ENCODE peak calls at places on chromosomes 7 and 10, in six cellular contexts. One of them, this sample, is unnamed.

GRCh38 chr7:69967152-69967591 is 368.9 kb downstream of the AUTS2 start:
- DNase-seq in K562: no peak
- DNase-seq in HepG2: no peak
- DNase-seq in GM12891: no peak
- DNase-seq in H1: no peak
- DNase-seq in GM12878: no peak
- DNase-seq in this sample: no peak

GRCh38 chr7:5827755-5828154 is 46.3 kb upstream of the RNF216 start:
- DNase-seq in K562: peak
- DNase-seq in HepG2: peak
- DNase-seq in GM12891: no peak
- DNase-seq in H1: no peak
- DNase-seq in GM12878: no peak
- DNase-seq in this sample: no peak

GRCh38 chr7:130322615-130323014 is 22.0 kb upstream of the CPA5 start:
- DNase-seq in K562: no peak
- DNase-seq in HepG2: no peak
- DNase-seq in GM12891: no peak
- DNase-seq in H1: no peak
- DNase-seq in GM12878: no peak
- DNase-seq in this sample: no peak

GRCh38 chr10:34031410-34031809 is 696.9 kb upstream of the NRP1 start:
- DNase-seq in K562: no peak
- DNase-seq in HepG2: no peak
- DNase-seq in GM12891: no peak
- DNase-seq in H1: no peak
- DNase-seq in GM12878: no peak
- DNase-seq in this sample: no peak

GRCh38 chr10:95406651-95407280 is 116.0 kb upstream of the PDLIM1 start:
- DNase-seq in K562: no peak
- DNase-seq in HepG2: no peak
- DNase-seq in GM12891: no peak
- DNase-seq in H1: no peak
- DNase-seq in GM12878: no peak
- DNase-seq in this sample: no peak

GRCh38 chr7:137619181-137619580 is 227.6 kb downstream of the DGKI start:
- DNase-seq in K562: no peak
- DNase-seq in HepG2: no peak
- DNase-seq in GM12891: no peak
- DNase-seq in H1: no peak
- DNase-seq in GM12878: no peak
- DNase-seq in this sample: no peak

GRCh38 chr7:1532456-1533254 is 2.2 kb downstream of the MAFK start:
- DNase-seq in K562: peak
- DNase-seq in HepG2: peak
- DNase-seq in GM12891: no peak
- DNase-seq in H1: no peak
- DNase-seq in GM12878: no peak
- DNase-seq in this sample: no peak

GRCh38 chr7:84450802-84451201 is 256.2 kb upstream of the SEMA3A start:
- DNase-seq in K562: no peak
- DNase-seq in HepG2: no peak
- DNase-seq in GM12891: no peak
- DNase-seq in H1: no peak
- DNase-seq in GM12878: no peak
- DNase-seq in this sample: no peak

GRCh38 chr7:96694082-96694481 is 15.6 kb downstream of the SEM1 start:
- DNase-seq in K562: no peak
- DNase-seq in HepG2: no peak
- DNase-seq in GM12891: no peak
- DNase-seq in H1: no peak
- DNase-seq in GM12878: no peak
- DNase-seq in this sample: no peak

GRCh38 chr7:105126436-105126975 is 112.5 kb downstream of the KMT2E start:
- DNase-seq in K562: no peak
- DNase-seq in HepG2: no peak
- DNase-seq in GM12891: no peak
- DNase-seq in H1: no peak
- DNase-seq in GM12878: no peak
- DNase-seq in this sample: no peak

GRCh38 chr7:35722054-35722849 is 27.3 kb upstream of the HERPUD2 start:
- DNase-seq in K562: no peak
- DNase-seq in HepG2: no peak
- DNase-seq in GM12891: no peak
- DNase-seq in H1: no peak
- DNase-seq in GM12878: no peak
- DNase-seq in this sample: no peak

GRCh38 chr10:22690614-22691431 is 23.6 kb downstream of the PIP4K2A start:
- DNase-seq in K562: no peak
- DNase-seq in HepG2: no peak
- DNase-seq in GM12891: no peak
- DNase-seq in H1: peak
- DNase-seq in GM12878: no peak
- DNase-seq in this sample: no peak

GRCh38 chr7:95066736-95067530 is 159.5 kb downstream of the PPP1R9A start:
- DNase-seq in K562: no peak
- DNase-seq in HepG2: peak
- DNase-seq in GM12891: no peak
- DNase-seq in H1: no peak
- DNase-seq in GM12878: no peak
- DNase-seq in this sample: no peak

GRCh38 chr10:3932597-3933380 is 147.8 kb upstream of the KLF6 start:
- DNase-seq in K562: no peak
- DNase-seq in HepG2: no peak
- DNase-seq in GM12891: no peak
- DNase-seq in H1: no peak
- DNase-seq in GM12878: no peak
- DNase-seq in this sample: no peak

GRCh38 chr10:62384057-62384446 is 9.9 kb downstream of the ZNF365 start:
- DNase-seq in K562: no peak
- DNase-seq in HepG2: no peak
- DNase-seq in GM12891: no peak
- DNase-seq in H1: no peak
- DNase-seq in GM12878: peak
- DNase-seq in this sample: no peak

GRCh38 chr7:89605362-89605761 is 548.9 kb upstream of the STEAP1 start:
- DNase-seq in K562: no peak
- DNase-seq in HepG2: no peak
- DNase-seq in GM12891: no peak
- DNase-seq in H1: no peak
- DNase-seq in GM12878: no peak
- DNase-seq in this sample: no peak

GRCh38 chr10:49768731-49769130 is 6.6 kb upstream of the OGDHL start:
- DNase-seq in K562: no peak
- DNase-seq in HepG2: no peak
- DNase-seq in GM12891: no peak
- DNase-seq in H1: no peak
- DNase-seq in GM12878: no peak
- DNase-seq in this sample: no peak

GRCh38 chr7:44375926-44376342 is 50.5 kb upstream of the CAMK2B start:
- DNase-seq in K562: peak
- DNase-seq in HepG2: no peak
- DNase-seq in GM12891: no peak
- DNase-seq in H1: no peak
- DNase-seq in GM12878: no peak
- DNase-seq in this sample: no peak

GRCh38 chr10:72259491-72260214 is 14.1 kb upstream of the DDIT4 start:
- DNase-seq in K562: no peak
- DNase-seq in HepG2: no peak
- DNase-seq in GM12891: no peak
- DNase-seq in H1: no peak
- DNase-seq in GM12878: no peak
- DNase-seq in this sample: no peak

GRCh38 chr10:103855852-103856496 is 598 bp upstream of the SH3PXD2A start:
- DNase-seq in K562: no peak
- DNase-seq in HepG2: peak
- DNase-seq in GM12891: no peak
- DNase-seq in H1: no peak
- DNase-seq in GM12878: no peak
- DNase-seq in this sample: no peak

GRCh38 chr10:22230331-22230833 is 12.6 kb upstream of the EBLN1 start:
- DNase-seq in K562: peak
- DNase-seq in HepG2: no peak
- DNase-seq in GM12891: peak
- DNase-seq in H1: no peak
- DNase-seq in GM12878: no peak
- DNase-seq in this sample: no peak

GRCh38 chr7:20220824-20221547 is 3.8 kb upstream of the MACC1 start:
- DNase-seq in K562: no peak
- DNase-seq in HepG2: no peak
- DNase-seq in GM12891: no peak
- DNase-seq in H1: no peak
- DNase-seq in GM12878: no peak
- DNase-seq in this sample: no peak

GRCh38 chr7:133081119-133081604 is 728 bp downstream of the CHCHD3 start:
- DNase-seq in K562: peak
- DNase-seq in HepG2: peak
- DNase-seq in GM12891: no peak
- DNase-seq in H1: no peak
- DNase-seq in GM12878: no peak
- DNase-seq in this sample: no peak

GRCh38 chr10:32163774-32164148 is 107.5 kb upstream of the KIF5B start:
- DNase-seq in K562: no peak
- DNase-seq in HepG2: no peak
- DNase-seq in GM12891: no peak
- DNase-seq in H1: no peak
- DNase-seq in GM12878: no peak
- DNase-seq in this sample: no peak
- TF ChIP-seq TAF1 in K562: no peak
- TF ChIP-seq TAF1 in HepG2: no peak
- TF ChIP-seq TAF1 in GM12891: no peak
- TF ChIP-seq TAF1 in H1: no peak
- TF ChIP-seq TAF1 in GM12878: no peak
- TF ChIP-seq TAF1 in this sample: no peak

DNA sequence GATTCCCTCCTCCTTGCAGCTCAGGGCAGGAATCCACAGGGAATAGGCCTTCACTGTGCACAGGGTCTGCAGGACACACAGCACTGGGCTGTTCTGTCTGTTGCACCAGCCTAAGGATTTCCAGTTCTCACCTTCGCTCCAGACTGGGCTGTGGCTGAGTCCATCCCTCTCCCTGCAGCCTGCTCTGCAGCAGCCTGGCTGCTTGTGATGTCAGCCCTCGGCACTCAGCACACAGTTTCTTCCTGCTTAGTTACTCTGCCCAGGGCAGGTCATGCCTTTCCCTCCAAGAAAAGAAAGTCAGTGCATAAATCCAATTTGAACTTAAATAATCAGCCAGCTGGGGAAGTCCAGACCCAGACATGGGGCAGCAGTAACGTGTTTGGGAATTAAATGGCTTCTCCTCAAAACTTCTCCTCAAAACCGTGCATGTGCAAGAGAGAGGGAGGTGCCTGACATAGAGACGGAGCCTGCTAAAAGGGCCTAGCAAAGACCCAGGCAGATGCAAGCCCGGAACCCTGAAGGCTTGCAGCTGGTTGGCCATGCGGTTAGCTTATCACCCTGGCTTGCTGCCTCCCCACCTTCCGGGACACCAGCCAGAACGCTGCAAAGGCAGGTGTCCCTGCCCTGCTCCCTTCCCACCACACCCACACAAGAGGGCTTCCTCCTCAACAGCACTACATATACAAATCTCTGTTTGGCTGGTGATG is 10.9 kb upstream of the GDF2 start:
- DNase-seq in K562: peak
- DNase-seq in HepG2: no peak
- DNase-seq in GM12891: no peak
- DNase-seq in H1: no peak
- DNase-seq in GM12878: no peak
- DNase-seq in this sample: no peak
- TF ChIP-seq POLR2A in K562: no peak
- TF ChIP-seq POLR2A in HepG2: no peak
- TF ChIP-seq POLR2A in GM12891: no peak
- TF ChIP-seq POLR2A in H1: no peak
- TF ChIP-seq POLR2A in GM12878: no peak
- TF ChIP-seq POLR2A in this sample: no peak

GRCh38 chr7:30511973-30512662 is 7.5 kb upstream of the GGCT start:
- DNase-seq in K562: no peak
- DNase-seq in HepG2: no peak
- DNase-seq in GM12891: no peak
- DNase-seq in H1: no peak
- DNase-seq in GM12878: no peak
- DNase-seq in this sample: no peak
- TF ChIP-seq POLR2AphosphoS5 in K562: no peak
- TF ChIP-seq POLR2AphosphoS5 in HepG2: no peak
- TF ChIP-seq POLR2AphosphoS5 in GM12891: no peak
- TF ChIP-seq POLR2AphosphoS5 in H1: no peak
- TF ChIP-seq POLR2AphosphoS5 in GM12878: no peak
- TF ChIP-seq POLR2AphosphoS5 in this sample: no peak

GRCh38 chr10:97542169-97543024 is 30.2 kb upstream of the ANKRD2 start:
- DNase-seq in K562: peak
- DNase-seq in HepG2: peak
- DNase-seq in GM12891: no peak
- DNase-seq in H1: no peak
- DNase-seq in GM12878: no peak
- DNase-seq in this sample: no peak
- TF ChIP-seq TAF1 in K562: no peak
- TF ChIP-seq TAF1 in HepG2: no peak
- TF ChIP-seq TAF1 in GM12891: no peak
- TF ChIP-seq TAF1 in H1: no peak
- TF ChIP-seq TAF1 in GM12878: no peak
- TF ChIP-seq TAF1 in this sample: no peak